ENCODE peak calls at places on chromosomes 6 and 20, in six cellular contexts. N is transverse colon, U is H1, H is ovary, W is stomach, K is tibial nerve. J is an unnamed sample.

GRCh38 chr20:3541887-3542721 is 71.3 kb downstream of the ATRN start:
- DNase-seq in W (no peak), H (no peak), N (no peak), K (no peak), U (no peak), J (no peak)

GRCh38 chr6:143174951-143175350 is 114.3 kb downstream of the AIG1 start:
- DNase-seq in U (no peak), W (no peak), H (no peak), K (no peak), N (no peak), J (no peak)

GRCh38 chr6:14499804-14500203 is 382.2 kb downstream of the CD83 start:
- DNase-seq in N (no peak), H (no peak), K (no peak), W (no peak), U (no peak), J (no peak)

GRCh38 chr6:30763618-30764489 is 19.5 kb upstream of the IER3 start:
- DNase-seq in U (no peak), N (no peak), H (no peak), K (no peak), W (no peak), J (no peak)

GRCh38 chr20:53040678-53041674 is 68.8 kb downstream of the TSHZ2 start:
- DNase-seq in W (no peak), N (no peak), H (peak; percentile 40), K (peak; percentile 38), U (no peak), J (peak; percentile 91)

GRCh38 chr6:52666523-52666922 is 4.4 kb upstream of the TMEM14A start:
- DNase-seq in H (no peak), N (no peak), W (no peak), U (no peak), K (no peak), J (no peak)

GRCh38 chr6:21856096-21856825 is 262.7 kb downstream of the SOX4 start:
- DNase-seq in W (no peak), H (no peak), N (no peak), U (no peak), K (no peak), J (no peak)

GRCh38 chr20:32709528-32710121 is 33.6 kb downstream of the COMMD7 start:
- DNase-seq in H (peak; percentile 32), N (no peak), W (no peak), K (no peak), U (no peak), J (no peak)

GRCh38 chr6:46380152-46380807 is 111.0 kb downstream of the RCAN2 start:
- DNase-seq in U (no peak), N (no peak), H (no peak), K (no peak), W (no peak), J (no peak)

GRCh38 chr6:166032366-166033171 is 135.1 kb downstream of the TBXT start:
- DNase-seq in W (no peak), U (peak; percentile 59), H (no peak), N (peak; percentile 22), K (no peak), J (no peak)

GRCh38 chr6:37244430-37245310 is 12.9 kb upstream of the TBC1D22B start:
- DNase-seq in N (peak; percentile 57), K (peak; percentile 91), W (peak; percentile 83), U (no peak), H (peak; percentile 87), J (peak; percentile 96)

GRCh38 chr20:23361108-23361650 is 803 bp upstream of the GZF1 start:
- DNase-seq in N (no peak), U (no peak), K (peak; percentile 21), W (no peak), H (no peak), J (no peak)

GRCh38 chr20:23357767-23358562 is 4.0 kb upstream of the GZF1 start:
- DNase-seq in U (peak; percentile 100), K (peak; percentile 100), N (peak; percentile 100), H (peak; percentile 100), W (peak; percentile 100), J (peak; percentile 100)

GRCh38 chr20:23358923-23359572 is 2.9 kb upstream of the GZF1 start:
- DNase-seq in W (peak; percentile 68), K (no peak), N (peak; percentile 42), U (no peak), H (no peak), J (no peak)

GRCh38 chr20:23358563-23358906 is 3.4 kb upstream of the GZF1 start:
- DNase-seq in N (no peak), H (no peak), K (no peak), W (no peak), U (no peak), J (no peak)

GRCh38 chr20:23356203-23356602 is 5.6 kb downstream of the NXT1 start:
- DNase-seq in K (no peak), U (peak; percentile 70), N (no peak), H (peak; percentile 43), W (no peak), J (no peak)
- TF ChIP-seq POLR2A in K (no peak), U (no peak), N (no peak), H (no peak), W (no peak), J (no peak)

GRCh38 chr6:120947111-120947510 is 387.2 kb downstream of the TBC1D32 start:
- DNase-seq in N (no peak), H (no peak), K (no peak), W (no peak), U (no peak), J (no peak)

GRCh38 chr6:120945905-120946594 is 388.2 kb downstream of the TBC1D32 start:
- DNase-seq in K (no peak), W (no peak), N (no peak), U (no peak), H (no peak), J (no peak)

GRCh38 chr6:120951258-120951657 is 383.0 kb downstream of the TBC1D32 start:
- DNase-seq in K (no peak), U (no peak), W (no peak), H (no peak), N (no peak), J (no peak)
- TF ChIP-seq EP300 in K (no peak), U (no peak), W (no peak), H (no peak), N (no peak), J (no peak)

GRCh38 chr20:31256959-31257358 is 505 bp upstream of the DEFB115 start:
- DNase-seq in N (no peak), W (no peak), K (no peak), H (no peak), U (no peak), J (no peak)
- H3K9me3 ChIP-seq in N (no peaks in the 10 kb centered on the region), W (no peaks in the 10 kb centered on the region), K (no peaks in the 10 kb centered on the region), H (no peaks in the 10 kb centered on the region), U (peaks cover 86% of the 10 kb centered on the region), J (no peaks in the 10 kb centered on the region)

GRCh38 chr20:20712474-20713243 is at the start of gene RALGAPA2:
- DNase-seq in U (peak; percentile 96), K (peak; percentile 97), N (peak; percentile 97), H (peak; percentile 97), W (peak; percentile 97), J (peak; percentile 99)
- TF ChIP-seq POLR2A in U (no peak), K (peak; percentile 20), N (no peak), H (peak; percentile 48), W (no peak), J (no peak)

DNA sequence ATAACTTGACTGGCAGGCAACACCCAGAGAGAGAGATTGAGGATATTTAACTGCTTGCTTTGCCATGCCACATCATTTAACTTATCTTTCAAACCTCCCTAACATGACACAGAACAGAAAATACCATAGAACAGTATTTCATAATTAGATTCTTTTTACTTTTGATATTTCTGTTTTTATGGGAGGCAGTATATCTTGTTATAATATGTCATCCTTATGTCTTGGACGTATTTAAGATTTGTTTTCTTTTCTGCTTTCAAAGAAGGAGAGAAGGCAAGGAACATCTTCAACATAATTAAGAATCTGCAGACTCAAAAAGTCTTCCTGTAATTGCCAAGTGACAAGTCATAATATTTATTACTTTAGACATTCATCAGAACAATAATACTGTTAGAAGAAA is 1283.7 kb downstream of the GRIK2 start:
- DNase-seq in N (no peak), H (no peak), W (no peak), K (no peak), U (no peak), J (no peak)
- TF ChIP-seq EP300 in N (no peak), H (no peak), W (no peak), K (no peak), U (no peak), J (no peak)